ENCODE peak calls at places on chromosome 16, in six cellular contexts. A is HCT116, D is colonic mucosa, X is transverse colon, J is esophagus squamous epithelium, L is IMR-90. P is an unnamed sample. For H3K27me3, the result is how much of the 10 kb centered on the place peaks cover.

GRCh38 chr16:847151-847550 is 46.6 kb upstream of the GNG13 start:
- DNase-seq in J (no peak), X (no peak), L (no peak), A (no peak), D (no peak), P (no peak)

GRCh38 chr16:54460254-54460860 is 173.8 kb upstream of the IRX3 start:
- DNase-seq in J (no peak), L (no peak), A (no peak), X (no peak), D (no peak), P (no peak)

GRCh38 chr16:63130942-63131341 is 1094.7 kb upstream of the CDH8 start:
- DNase-seq in X (no peak), L (no peak), A (no peak), D (no peak), J (no peak), P (no peak)

GRCh38 chr16:81937305-81938038 is 73.8 kb downstream of the SDR42E1 start:
- DNase-seq in D (no peak), J (no peak), A (no peak), L (no peak), X (no peak), P (peak)

GRCh38 chr16:86660623-86661022 is 82.3 kb downstream of the FOXL1 start:
- DNase-seq in X (no peak), J (no peak), L (no peak), D (no peak), A (no peak), P (peak)

GRCh38 chr16:46607529-46607928 is 13.7 kb downstream of the SHCBP1 start:
- DNase-seq in J (no peak), X (no peak), D (no peak), L (peak), A (peak), P (peak)

GRCh38 chr16:28987170-28987853 is 2.5 kb downstream of the LAT start:
- DNase-seq in D (no peak), L (no peak), J (no peak), A (no peak), X (no peak), P (no peak)

GRCh38 chr16:65833171-65833871 is 533.2 kb upstream of the CDH5 start:
- DNase-seq in A (no peak), D (no peak), L (peak), X (no peak), J (no peak), P (peak)

GRCh38 chr16:71867934-71868333 is 16.0 kb downstream of the ZNF821 start:
- DNase-seq in D (no peak), L (no peak), X (no peak), J (no peak), A (no peak), P (no peak)

GRCh38 chr16:56641166-56641565 is 2.7 kb downstream of the MT1A start:
- DNase-seq in A (no peak), L (no peak), J (no peak), D (no peak), X (no peak), P (no peak)

GRCh38 chr16:74774223-74775139 is at the start of gene FA2H:
- DNase-seq in J (no peak), X (peak), L (peak), D (peak), A (peak), P (peak)

GRCh38 chr16:84524346-84524920 is 20.0 kb upstream of the MEAK7 start:
- DNase-seq in J (no peak), A (no peak), L (no peak), X (no peak), D (no peak), P (no peak)

GRCh38 chr16:16971042-16971441 is 499.7 kb downstream of the XYLT1 start:
- DNase-seq in X (no peak), A (no peak), J (no peak), D (no peak), L (no peak), P (no peak)

DNA sequence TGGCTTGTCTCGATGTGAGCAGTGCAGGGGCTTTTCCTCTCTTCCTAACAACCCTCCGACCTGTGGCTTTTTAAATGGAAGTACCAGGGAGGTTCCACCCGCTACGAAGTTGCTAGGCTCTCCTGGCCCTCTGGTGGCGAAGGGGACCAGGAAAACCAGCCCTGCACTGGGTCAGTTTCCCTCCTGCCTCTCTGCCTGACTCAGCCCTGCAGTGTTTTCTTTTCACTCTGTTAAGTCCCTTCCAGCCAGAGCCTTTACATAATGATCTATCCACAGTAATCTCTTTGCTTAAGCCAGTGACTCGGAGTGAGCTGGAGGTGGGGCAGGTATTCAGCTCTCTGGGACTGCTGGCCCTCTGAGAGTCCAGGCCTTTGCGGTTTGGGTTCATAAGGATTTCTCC is 331.3 kb upstream of the EEF2KMT start:
- DNase-seq in L (no peak), X (peak), J (no peak), A (no peak), D (peak), P (no peak)
- TF ChIP-seq CTCF in L (no peak), X (peak), J (no peak), A (peak), D (no peak), P (no peak)

DNA sequence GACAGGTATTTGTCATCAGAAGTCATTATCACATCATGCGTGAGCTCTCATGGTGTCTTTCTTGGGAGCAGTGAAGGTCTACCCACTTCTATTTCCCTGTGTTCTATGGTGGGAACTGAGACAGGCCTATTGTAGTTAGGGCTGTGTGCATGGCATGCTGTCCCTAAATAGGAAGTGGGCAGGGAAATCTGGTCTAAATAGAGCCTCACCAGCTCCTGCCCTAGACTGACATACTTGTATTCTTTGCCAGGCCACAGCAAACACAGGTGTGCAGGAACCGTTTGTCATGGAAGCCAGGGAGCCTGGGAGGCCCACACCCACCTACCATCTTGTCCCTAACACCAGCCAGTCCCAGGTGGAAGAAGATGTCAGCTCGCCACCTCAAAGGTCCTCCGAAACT is 10.1 kb downstream of the SLC7A6 start:
- DNase-seq in A (no peak), L (no peak), X (no peak), J (no peak), D (no peak), P (no peak)
- H3K4me3 ChIP-seq in A (no peak), L (no peak), X (no peak), J (no peak), D (no peak), P (no peak)

GRCh38 chr16:87704754-87705353 is 60.9 kb downstream of the KLHDC4 start:
- DNase-seq in L (no peak), D (no peak), A (no peak), X (no peak), J (no peak), P (no peak)
- H3K27me3 ChIP-seq in L (under half), D (under half), A (under half), X (under half), J (under half), P (under half)

GRCh38 chr16:70664325-70665112 is 18.2 kb downstream of the IL34 start:
- DNase-seq in X (no peak), L (no peak), J (no peak), A (no peak), D (no peak), P (no peak)
- TF ChIP-seq CTCF in X (no peak), L (no peak), J (no peak), A (no peak), D (no peak), P (no peak)

GRCh38 chr16:22357635-22357971 is 16.8 kb downstream of the CDR2 start:
- DNase-seq in X (no peak), J (no peak), L (no peak), D (no peak), A (no peak), P (no peak)

GRCh38 chr16:22356930-22357634 is 17.3 kb downstream of the CDR2 start:
- DNase-seq in D (no peak), X (no peak), L (no peak), A (no peak), J (no peak), P (no peak)

GRCh38 chr16:22355487-22355908 is 18.9 kb downstream of the CDR2 start:
- DNase-seq in D (no peak), J (no peak), A (no peak), X (no peak), L (no peak), P (no peak)

GRCh38 chr16:22359679-22360078 is 14.7 kb downstream of the CDR2 start:
- DNase-seq in X (no peak), A (no peak), L (no peak), D (no peak), J (no peak), P (no peak)

GRCh38 chr16:22358000-22358399 is 16.4 kb downstream of the CDR2 start:
- DNase-seq in L (no peak), D (no peak), X (no peak), J (no peak), A (no peak), P (no peak)
- H3K4me3 ChIP-seq in L (no peak), D (no peak), X (no peak), J (no peak), A (no peak), P (no peak)

GRCh38 chr16:1890024-1890700 is 18.2 kb upstream of the MEIOB start:
- DNase-seq in D (no peak), A (no peak), L (no peak), X (no peak), J (no peak), P (no peak)
- H3K27me3 ChIP-seq in D (under half), A (under half), L (under half), X (under half), J (under half), P (under half)

GRCh38 chr16:52553322-52553721 is 6.4 kb upstream of the TOX3 start:
- DNase-seq in J (no peak), D (no peak), L (no peak), A (no peak), X (no peak), P (no peak)
- TF ChIP-seq CTCF in J (no peak), D (peak), L (no peak), A (peak), X (no peak), P (peak)

DNA sequence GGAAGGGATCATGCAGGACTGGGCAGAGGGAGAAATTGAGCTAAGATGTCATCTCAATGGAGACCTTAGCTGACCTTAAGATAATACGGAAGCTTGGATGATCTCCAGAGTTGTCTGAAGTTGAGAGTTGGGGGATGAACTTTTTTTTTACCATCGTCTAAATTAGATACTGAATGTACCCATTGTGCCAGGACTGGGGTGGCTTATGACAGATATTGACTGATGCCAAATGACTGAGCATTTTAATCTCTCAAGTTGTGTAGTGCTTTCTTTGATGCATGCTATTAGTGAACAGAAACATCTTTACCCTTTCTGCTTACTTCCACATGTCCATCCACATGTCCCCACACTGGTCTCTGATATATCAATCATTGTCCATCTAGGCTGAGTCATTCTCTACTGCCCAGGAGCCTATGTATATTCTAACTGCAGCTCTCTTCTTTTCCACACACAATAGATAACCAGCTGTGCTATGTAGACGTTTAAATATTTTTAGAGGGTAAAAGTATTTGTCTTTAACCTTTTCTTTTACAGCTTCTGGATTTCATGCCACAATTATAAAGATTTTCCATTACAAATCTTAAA is 60.2 kb upstream of the ZKSCAN2 start:
- DNase-seq in L (no peak), J (no peak), A (no peak), D (no peak), X (no peak), P (no peak)
- H3K4me3 ChIP-seq in L (no peak), J (no peak), A (no peak), D (no peak), X (no peak), P (no peak)

DNA sequence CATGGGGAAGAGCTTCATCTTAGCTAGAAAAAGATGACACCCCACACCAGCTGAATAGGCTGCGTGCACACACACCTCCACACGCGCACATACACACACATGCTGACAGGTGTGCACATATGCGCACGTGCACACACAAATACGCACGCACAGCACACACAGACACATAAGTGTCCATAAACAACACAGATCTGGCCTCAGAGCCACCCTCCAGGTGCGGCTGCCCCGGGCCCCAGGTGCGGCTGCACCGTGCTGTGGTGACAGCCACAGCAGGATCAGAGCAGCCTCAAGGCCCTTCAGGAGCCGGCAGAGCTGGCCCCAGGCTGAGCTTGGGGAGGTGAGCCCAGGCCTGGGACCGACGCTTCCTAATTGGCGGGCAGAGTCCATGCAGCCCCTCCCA is 9.2 kb upstream of the CDH15 start:
- DNase-seq in J (no peak), A (no peak), D (no peak), L (no peak), X (no peak), P (no peak)
- H3K27me3 ChIP-seq in J (under half), A (under half), D (under half), L (under half), X (under half), P (under half)